ENCODE peak calls at places on chromosomes 3 and 15, in four cellular contexts. L, G, D and Q are unnamed samples.

GRCh38 chr3:182686033-182686886 is 107.0 kb upstream of the ATP11B start:
- DNase-seq in L (no peak), G (no peak), D (no peak), Q (no peak)

GRCh38 chr15:44798815-44799214 is 62.5 kb downstream of the TRIM69 start:
- DNase-seq in L (peak; percentile 23), G (no peak), D (peak; percentile 6), Q (no peak)

GRCh38 chr3:41267975-41268640 is 68.8 kb downstream of the CTNNB1 start:
- DNase-seq in L (no peak), G (no peak), D (peak; percentile 96), Q (no peak)

GRCh38 chr3:50840983-50841489 is 166.3 kb downstream of the DOCK3 start:
- DNase-seq in L (no peak), G (no peak), D (no peak), Q (no peak)

GRCh38 chr3:178676077-178676476 is 139.8 kb downstream of the KCNMB2 start:
- DNase-seq in L (no peak), G (no peak), D (no peak), Q (no peak)

GRCh38 chr3:113867506-113867905 is 28.9 kb downstream of the GRAMD1C start:
- DNase-seq in L (no peak), G (no peak), D (peak; percentile 40), Q (no peak)

GRCh38 chr3:194688207-194688711 is 2.6 kb downstream of the FAM43A start:
- DNase-seq in L (peak; percentile 26), G (peak; percentile 48), D (no peak), Q (peak; percentile 51)

GRCh38 chr15:64398575-64398974 is 10.9 kb downstream of the TRIP4 start:
- DNase-seq in L (no peak), G (no peak), D (no peak), Q (no peak)

GRCh38 chr3:10594915-10595314 is 89.5 kb upstream of the ATP2B2 start:
- DNase-seq in L (peak; percentile 34), G (peak; percentile 58), D (peak; percentile 59), Q (peak; percentile 89)

GRCh38 chr3:116390318-116390717 is 55.0 kb downstream of the LSAMP start:
- DNase-seq in L (no peak), G (no peak), D (no peak), Q (no peak)

GRCh38 chr3:55165278-55165677 is 237.4 kb upstream of the LRTM1 start:
- DNase-seq in L (no peak), G (no peak), D (peak; percentile 91), Q (no peak)

GRCh38 chr3:184757010-184757651 is 45.3 kb upstream of the MAGEF1 start:
- DNase-seq in L (peak; percentile 45), G (no peak), D (no peak), Q (no peak)

GRCh38 chr15:72195101-72195511 is 2.5 kb downstream of the GRAMD2A start:
- DNase-seq in L (no peak), G (no peak), D (no peak), Q (no peak)

GRCh38 chr3:105458518-105459215 is 92.0 kb downstream of the ALCAM start:
- DNase-seq in L (no peak), G (no peak), D (no peak), Q (no peak)

GRCh38 chr3:14823910-14824629 is 5.3 kb downstream of the FGD5 start:
- DNase-seq in L (no peak), G (no peak), D (no peak), Q (no peak)

GRCh38 chr15:59005579-59005978 is 18.1 kb downstream of the RNF111 start:
- DNase-seq in L (no peak), G (no peak), D (no peak), Q (no peak)

GRCh38 chr3:130748520-130748919 is 1.9 kb upstream of the PIK3R4 start:
- DNase-seq in L (no peak), G (no peak), D (no peak), Q (no peak)

GRCh38 chr3:133927543-133928066 is 31.9 kb upstream of the RAB6B start:
- DNase-seq in L (peak; percentile 75), G (peak; percentile 72), D (no peak), Q (peak; percentile 72)